ENCODE peak calls at places on chromosomes 1 and 21, in nine cellular contexts. Y is suprapubic skin; U is heart right ventricle; P is heart left ventricle; H is cardiac muscle cell; N is astrocyte; T is CD8-positive, alpha-beta memory T cell; L is neuronal stem cell; R is ovary. V is an unnamed sample.

GRCh38 chr21:32359719-32360260 is 33.0 kb downstream of the URB1 start:
- DNase-seq in N (no peak), Y (peak), R (no peak), U (no peak), T (no peak), P (no peak), L (no peak), H (no peak), V (no peak)

GRCh38 chr1:226912587-226913176 is 27.4 kb upstream of the COQ8A start:
- DNase-seq in Y (no peak), P (peak), H (peak), L (no peak), N (no peak), T (no peak), U (peak), R (peak), V (peak)

GRCh38 chr1:30757196-30757949 is at the start of gene LAPTM5:
- DNase-seq in T (peak), U (peak), L (no peak), P (peak), R (no peak), Y (peak), H (no peak), N (peak), V (no peak)

GRCh38 chr1:226702957-226703831 is 35.9 kb downstream of the ITPKB start:
- DNase-seq in T (peak), Y (peak), P (peak), U (peak), L (peak), N (peak), H (peak), R (peak), V (peak)

GRCh38 chr1:27360159-27361043 is 6.4 kb downstream of the MAP3K6 start:
- DNase-seq in H (peak), N (no peak), Y (no peak), L (no peak), U (no peak), R (no peak), T (peak), P (no peak), V (no peak)

GRCh38 chr1:170927955-170928850 is 7.1 kb upstream of the MROH9 start:
- DNase-seq in U (no peak), Y (no peak), P (no peak), R (no peak), T (no peak), H (no peak), N (peak), L (no peak), V (no peak)

GRCh38 chr1:8754993-8755392 is 62.4 kb downstream of the RERE start:
- DNase-seq in P (no peak), U (no peak), T (no peak), Y (no peak), L (no peak), R (no peak), H (no peak), N (peak), V (no peak)

GRCh38 chr1:234875953-234876814 is 252.5 kb downstream of the TOMM20 start:
- DNase-seq in H (peak), L (no peak), N (peak), P (no peak), T (no peak), Y (no peak), U (no peak), R (no peak), V (no peak)

GRCh38 chr1:33435096-33435820 is 4.4 kb upstream of the PHC2 start:
- DNase-seq in H (no peak), U (no peak), Y (no peak), T (no peak), R (no peak), N (peak), P (no peak), L (no peak), V (no peak)

GRCh38 chr1:5721634-5722215 is 270.5 kb downstream of the NPHP4 start:
- DNase-seq in P (no peak), R (no peak), H (no peak), T (no peak), Y (no peak), L (no peak), U (no peak), N (no peak), V (no peak)

GRCh38 chr1:115373305-115373704 is 35.3 kb upstream of the NGF start:
- DNase-seq in R (no peak), L (no peak), P (no peak), U (no peak), N (peak), T (no peak), H (no peak), Y (no peak), V (no peak)

GRCh38 chr1:234114648-234115307 is 210.3 kb downstream of the SLC35F3 start:
- DNase-seq in H (peak), T (no peak), P (no peak), L (peak), Y (no peak), R (no peak), N (peak), U (no peak), V (no peak)

GRCh38 chr1:25837253-25837875 is 17.6 kb downstream of the MTFR1L start:
- DNase-seq in Y (no peak), P (no peak), R (no peak), L (no peak), U (no peak), H (no peak), T (no peak), N (no peak), V (no peak)

GRCh38 chr1:36583080-36583479 is 100.4 kb upstream of the CSF3R start:
- DNase-seq in R (no peak), P (no peak), U (no peak), H (no peak), T (no peak), N (no peak), Y (no peak), L (no peak), V (no peak)

GRCh38 chr1:211133841-211134669 is at the start of gene KCNH1:
- DNase-seq in T (peak), H (peak), L (peak), R (peak), Y (peak), P (peak), N (peak), U (peak), V (no peak)
- H3K4me3 ChIP-seq in T (peak), H (peak), L (peak), R (peak), Y (peak), P (peak), N (peak), U (peak), V (peak)

DNA sequence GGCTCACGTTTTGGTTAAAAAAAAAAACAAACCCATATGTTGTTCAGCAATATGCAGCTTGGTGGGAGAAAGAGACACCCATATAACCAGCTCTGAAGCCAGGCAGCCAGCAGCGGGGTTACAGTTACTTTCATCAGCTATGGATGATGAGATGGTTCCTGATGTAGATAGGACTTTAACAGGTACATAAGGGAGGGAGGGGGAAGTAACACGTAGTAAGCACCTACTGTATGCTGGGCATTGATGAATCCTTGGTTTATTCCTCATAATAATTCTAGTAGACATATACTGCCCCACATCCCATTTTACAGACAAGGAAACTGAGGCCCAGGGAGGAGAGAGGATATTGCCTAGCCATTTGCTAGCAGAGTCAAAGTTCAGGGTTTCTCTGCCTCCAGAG is 2.0 kb downstream of the SLC1A7 start:
- DNase-seq in Y (no peak), T (no peak), P (no peak), R (peak), H (no peak), L (no peak), N (no peak), U (no peak), V (peak)
- H3K27ac ChIP-seq in Y (no peak), T (no peak), P (peak), R (peak), H (no peak), L (no peak), N (no peak), U (no peak), V (peak)

GRCh38 chr1:16205891-16206546 is 6.4 kb downstream of the ARHGEF19 start:
- DNase-seq in L (no peak), H (no peak), P (no peak), Y (no peak), R (peak), U (no peak), N (no peak), T (no peak), V (no peak)
- H3K4me3 ChIP-seq in L (peak), H (no peak), P (peak), Y (peak), R (peak), U (peak), N (peak), T (peak), V (peak)

GRCh38 chr1:185440877-185441276 is 123.8 kb upstream of the IVNS1ABP start:
- DNase-seq in P (no peak), R (no peak), N (peak), L (no peak), U (no peak), H (peak), T (no peak), Y (no peak), V (no peak)

GRCh38 chr1:185435696-185436379 is 118.8 kb upstream of the IVNS1ABP start:
- DNase-seq in N (no peak), Y (no peak), H (no peak), P (no peak), T (no peak), U (no peak), R (no peak), L (no peak), V (no peak)

GRCh38 chr1:185439727-185440415 is 122.8 kb upstream of the IVNS1ABP start:
- DNase-seq in U (no peak), P (no peak), T (no peak), Y (no peak), N (peak), L (no peak), R (no peak), H (peak), V (no peak)

GRCh38 chr1:185441608-185442007 is 124.6 kb upstream of the IVNS1ABP start:
- DNase-seq in U (no peak), P (no peak), T (no peak), L (no peak), R (no peak), Y (no peak), N (peak), H (no peak), V (no peak)

DNA sequence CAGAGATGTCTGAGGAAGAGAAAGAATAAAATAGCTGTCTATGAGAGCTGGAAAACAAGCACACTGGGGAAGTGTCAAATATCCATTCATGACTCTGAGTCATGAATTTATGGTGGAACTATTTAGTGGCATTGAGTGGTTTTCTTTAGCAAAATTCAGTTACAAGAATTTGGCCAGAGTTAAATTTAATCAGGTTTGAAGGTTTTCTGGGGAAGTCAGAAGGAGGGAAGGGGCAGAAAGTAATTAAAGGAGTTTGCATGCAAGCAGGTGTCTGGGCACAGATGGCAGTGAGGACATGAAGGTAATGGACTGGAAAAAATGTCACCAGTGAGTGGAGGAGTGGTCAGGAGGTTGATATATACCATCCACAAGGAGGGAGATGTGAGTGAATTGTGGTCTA is 121.9 kb upstream of the IVNS1ABP start:
- DNase-seq in L (no peak), H (no peak), P (no peak), Y (no peak), T (no peak), N (peak), R (no peak), U (no peak), V (no peak)
- H3K27ac ChIP-seq in L (no peak), H (no peak), P (no peak), Y (no peak), T (no peak), N (no peak), R (no peak), U (no peak), V (no peak)

DNA sequence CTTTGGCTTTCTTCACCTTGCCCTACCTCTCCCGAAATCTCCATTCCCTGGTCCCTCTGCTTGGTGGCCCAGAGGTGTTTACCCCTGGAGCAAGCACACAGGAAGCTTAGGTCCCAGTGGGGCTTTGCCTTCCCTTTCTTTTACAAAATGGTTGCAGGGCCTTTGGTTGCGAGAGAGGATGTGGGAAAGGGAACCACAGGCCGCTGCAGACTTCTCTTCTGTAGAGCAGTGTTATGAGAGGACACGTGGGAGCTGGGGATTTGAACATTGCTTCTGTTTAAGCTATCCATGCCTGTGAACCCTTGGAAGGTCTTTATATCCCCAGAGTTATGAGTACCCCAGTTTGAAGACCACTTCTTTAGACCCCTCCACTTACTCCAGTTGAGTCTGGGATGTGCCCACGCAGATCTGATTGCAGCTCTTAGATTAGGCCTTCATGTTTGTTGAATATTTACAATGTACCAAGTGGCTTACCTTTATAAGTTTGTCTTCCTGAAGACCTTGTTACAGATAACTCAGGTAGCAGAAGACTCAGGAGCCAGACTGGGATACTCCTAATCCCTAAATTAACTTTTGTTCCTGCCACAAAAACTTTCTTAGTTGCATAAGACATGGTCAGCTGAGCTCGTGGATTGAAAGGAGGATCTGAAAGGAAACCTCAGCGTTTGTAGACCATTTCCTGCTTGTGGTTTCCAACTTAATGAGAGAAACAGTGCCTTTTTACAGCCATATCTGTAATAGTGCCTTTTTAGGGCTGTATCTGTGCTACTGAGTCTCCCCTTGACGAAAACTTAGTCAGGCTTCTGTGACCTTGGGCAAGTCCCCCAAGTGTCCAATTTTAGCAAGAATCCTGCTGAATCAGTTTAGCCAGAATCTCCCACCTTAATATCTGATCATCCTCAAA is 21.9 kb upstream of the IVNS1ABP start:
- DNase-seq in L (no peak), P (peak), T (peak), H (no peak), Y (no peak), R (no peak), N (peak), U (no peak), V (no peak)
- H3K4me3 ChIP-seq in L (no peak), P (no peak), T (peak), H (no peak), Y (no peak), R (no peak), N (no peak), U (no peak), V (no peak)

DNA sequence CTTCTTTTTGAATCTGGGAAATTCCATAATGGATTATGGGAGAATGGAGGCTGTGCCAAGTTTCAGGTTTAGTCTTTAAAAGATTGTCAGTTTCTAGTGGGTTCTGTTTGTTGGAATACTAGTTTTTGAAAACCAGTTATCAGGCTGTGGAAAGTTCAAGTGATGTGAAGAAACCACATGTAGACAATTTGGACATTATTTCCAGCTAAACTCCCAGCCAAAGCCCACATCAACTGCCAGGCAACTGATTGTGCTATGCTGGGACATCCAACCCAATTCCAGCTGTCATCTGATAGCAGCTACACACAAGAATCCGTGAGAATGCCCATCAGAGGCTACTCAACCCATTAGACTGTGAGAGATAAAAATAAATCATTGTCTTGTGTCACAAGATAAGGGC is 546.1 kb upstream of the ADAMTS5 start:
- DNase-seq in L (no peak), U (no peak), N (peak), P (no peak), H (no peak), R (no peak), T (no peak), Y (no peak), V (no peak)
- H3K27ac ChIP-seq in L (no peak), U (no peak), N (no peak), P (no peak), H (no peak), R (no peak), T (no peak), Y (no peak), V (no peak)

GRCh38 chr1:44485229-44485932 is 80.3 kb downstream of the RNF220 start:
- DNase-seq in R (no peak), Y (no peak), N (peak), H (no peak), L (no peak), P (peak), T (no peak), U (no peak), V (no peak)
- H3K4me3 ChIP-seq in R (no peak), Y (no peak), N (no peak), H (no peak), L (no peak), P (no peak), T (no peak), U (no peak), V (no peak)